ENCODE peak calls at places on chromosomes 5 and 9, in five cellular contexts. N is breast epithelium, E is pons, I is head of caudate nucleus, A is stromal cell of bone marrow. Z is an unnamed sample.

GRCh38 chr5:137487600-137487999 is 11.5 kb downstream of the SPOCK1 start:
- DNase-seq in N (no peak), E (peak), I (peak), A (peak), Z (no peak)

GRCh38 chr9:2414465-2414864 is 207.1 kb upstream of the VLDLR start:
- DNase-seq in N (no peak), E (no peak), I (no peak), A (no peak), Z (no peak)

GRCh38 chr5:10588779-10589447 is 25.0 kb downstream of the ANKRD33B start:
- DNase-seq in N (no peak), E (no peak), I (no peak), A (no peak), Z (no peak)

GRCh38 chr9:117777823-117778222 is 73.6 kb downstream of the TLR4 start:
- DNase-seq in N (no peak), E (peak), I (no peak), A (no peak), Z (no peak)

GRCh38 chr9:101465330-101465915 is 29.8 kb upstream of the ALDOB start:
- DNase-seq in N (no peak), E (peak), I (peak), A (peak), Z (peak)

GRCh38 chr9:113775714-113776113 is 100.4 kb upstream of the ZNF618 start:
- DNase-seq in N (no peak), E (no peak), I (no peak), A (no peak), Z (no peak)

GRCh38 chr9:17958363-17958762 is 379.5 kb downstream of the SH3GL2 start:
- DNase-seq in N (no peak), E (no peak), I (no peak), A (no peak), Z (no peak)

GRCh38 chr5:29518176-29518575 is 1675.3 kb upstream of the CDH6 start:
- DNase-seq in N (no peak), E (no peak), I (no peak), A (no peak), Z (no peak)

GRCh38 chr9:134622896-134623407 is 18.7 kb upstream of the COL5A1 start:
- DNase-seq in N (no peak), E (peak), I (no peak), A (no peak), Z (no peak)

GRCh38 chr5:28301676-28302075 is 1263.3 kb upstream of the CDH9 start:
- DNase-seq in N (no peak), E (no peak), I (no peak), A (peak), Z (peak)

GRCh38 chr9:136311433-136312375 is 7.8 kb upstream of the CCDC187 start:
- DNase-seq in N (no peak), E (no peak), I (no peak), A (no peak), Z (no peak)